ENCODE peak calls at places on chromosome 14, in five cellular contexts. C, K, E, Q and A are unnamed samples.

GRCh38 chr14:22819191-22819988 is 4.2 kb upstream of the SLC7A7 start:
- DNase-seq in Q (peak; percentile 64), C (peak; percentile 62), E (peak; percentile 31), K (peak; percentile 38), A (peak; percentile 42)

GRCh38 chr14:26394114-26394855 is 203.5 kb downstream of the NOVA1 start:
- DNase-seq in C (peak; percentile 52), Q (peak; percentile 20), K (no peak), E (no peak), A (no peak)

GRCh38 chr14:36068777-36069534 is 107.6 kb downstream of the PTCSC3 start:
- DNase-seq in K (peak; percentile 40), Q (no peak), E (no peak), C (peak; percentile 91), A (no peak)

GRCh38 chr14:30223966-30224365 is 296.3 kb upstream of the PRKD1 start:
- DNase-seq in K (peak; percentile 25), Q (no peak), C (peak; percentile 29), E (no peak), A (no peak)

GRCh38 chr14:23639048-23639890 is 3.1 kb downstream of the DHRS2 start:
- DNase-seq in E (no peak), K (no peak), C (no peak), Q (no peak), A (peak; percentile 10)

GRCh38 chr14:50469982-50470381 is 62.4 kb downstream of the MAP4K5 start:
- DNase-seq in C (no peak), K (no peak), E (no peak), Q (no peak), A (no peak)

GRCh38 chr14:92951912-92952471 is 29.0 kb downstream of the CHGA start:
- DNase-seq in Q (peak; percentile 84), K (peak; percentile 87), E (peak; percentile 89), C (peak; percentile 36), A (peak; percentile 92)

GRCh38 chr14:68660495-68660894 is 132.4 kb downstream of the ZFP36L1 start:
- DNase-seq in C (no peak), Q (no peak), E (no peak), K (no peak), A (no peak)

GRCh38 chr14:89249296-89249565 is 167.8 kb downstream of the FOXN3 start:
- DNase-seq in E (no peak), C (peak; percentile 19), Q (no peak), K (no peak), A (no peak)

GRCh38 chr14:61927015-61927414 is 164.8 kb downstream of the SNAPC1 start:
- DNase-seq in C (peak; percentile 80), K (no peak), Q (no peak), E (no peak), A (no peak)

GRCh38 chr14:101780887-101781239 is 19.4 kb downstream of the PPP2R5C start:
- DNase-seq in E (peak; percentile 37), Q (peak; percentile 36), K (peak; percentile 20), C (no peak), A (no peak)

GRCh38 chr14:61469771-61470170 is 148.4 kb downstream of the PRKCH start:
- DNase-seq in K (no peak), Q (no peak), C (no peak), E (no peak), A (no peak)

GRCh38 chr14:24338843-24339242 is 948 bp downstream of the RIPK3 start:
- DNase-seq in E (no peak), K (no peak), Q (no peak), C (no peak), A (no peak)

GRCh38 chr14:106840258-106840657 is 1313.9 kb downstream of the TMEM121 start:
- DNase-seq in Q (no peak), E (no peak), K (no peak), C (no peak), A (peak; percentile 29)

GRCh38 chr14:60217713-60218112 is 31.3 kb upstream of the PPM1A start:
- DNase-seq in K (no peak), Q (no peak), E (no peak), C (no peak), A (no peak)

GRCh38 chr14:100286484-100287191 is 19.6 kb downstream of the SLC25A29 start:
- DNase-seq in Q (peak; percentile 5), K (no peak), C (no peak), E (no peak), A (no peak)

GRCh38 chr14:54133896-54134295 is 177.3 kb upstream of the BMP4 start:
- DNase-seq in C (peak; percentile 48), K (peak; percentile 39), Q (no peak), E (no peak), A (no peak)

GRCh38 chr14:35342160-35343010 is 50.2 kb downstream of the PSMA6 start:
- DNase-seq in C (peak; percentile 43), E (no peak), Q (no peak), K (no peak), A (no peak)

GRCh38 chr14:93464271-93464670 is 33.5 kb downstream of the UNC79 start:
- DNase-seq in K (no peak), C (no peak), E (no peak), Q (no peak), A (no peak)

GRCh38 chr14:88613552-88614010 is 50.7 kb downstream of the ZC3H14 start:
- DNase-seq in K (peak; percentile 2), E (no peak), Q (no peak), C (peak; percentile 90), A (no peak)

GRCh38 chr14:70808023-70808401 is 1.3 kb downstream of the MAP3K9 start:
- DNase-seq in Q (peak; percentile 65), C (peak; percentile 22), E (peak; percentile 43), K (peak; percentile 62), A (peak; percentile 65)

GRCh38 chr14:91413547-91414474 is 3.8 kb downstream of the CCDC88C start:
- DNase-seq in K (peak; percentile 75), C (no peak), Q (peak; percentile 80), E (no peak), A (no peak)

GRCh38 chr14:21734457-21735074 is 60.9 kb upstream of the OR4E1 start:
- DNase-seq in K (peak; percentile 43), E (peak; percentile 35), Q (no peak), C (peak; percentile 1), A (peak; percentile 35)

GRCh38 chr14:23601424-23601823 is 22.8 kb upstream of the JPH4 start:
- DNase-seq in C (no peak), K (no peak), Q (no peak), E (no peak), A (no peak)

GRCh38 chr14:92577321-92577742 is 63.8 kb downstream of the RIN3 start:
- DNase-seq in Q (no peak), C (no peak), K (no peak), E (no peak), A (peak; percentile 72)

GRCh38 chr14:103138483-103139370 is 15.5 kb downstream of the TNFAIP2 start:
- DNase-seq in E (peak; percentile 68), K (no peak), Q (no peak), C (no peak), A (no peak)

GRCh38 chr14:93239869-93240677 is 33.0 kb downstream of the UBR7 start:
- DNase-seq in K (peak; percentile 69), C (peak; percentile 79), Q (no peak), E (no peak), A (no peak)

GRCh38 chr14:81834308-81834707 is 300.7 kb upstream of the SEL1L start:
- DNase-seq in C (no peak), K (no peak), Q (no peak), E (no peak), A (no peak)

DNA sequence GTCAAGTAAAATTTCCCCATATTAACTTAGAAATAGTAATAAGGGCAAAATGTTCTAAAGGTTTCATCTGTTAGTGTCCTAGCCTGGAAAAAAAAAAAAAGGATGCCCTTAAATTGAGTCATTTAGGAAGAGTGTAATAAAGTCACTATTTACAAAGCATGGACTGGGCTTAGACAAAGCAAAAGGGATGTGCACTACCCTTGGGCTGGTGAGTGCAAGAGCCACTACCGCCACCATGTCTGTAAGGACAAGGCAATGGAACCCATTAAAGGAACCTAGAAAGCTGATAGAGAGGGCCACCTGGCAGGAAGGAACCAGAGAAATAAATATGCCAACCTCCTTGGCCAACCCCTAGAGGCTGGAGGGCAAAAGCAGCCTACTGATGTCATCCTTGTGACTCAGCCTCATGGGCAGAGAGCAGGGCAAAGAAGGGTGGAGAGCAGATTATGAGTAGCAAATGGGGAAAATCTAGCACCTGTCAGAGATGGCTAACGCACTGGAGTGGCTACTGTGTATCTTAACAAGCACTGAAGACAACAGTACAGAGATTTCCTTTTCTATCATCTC is 59.5 kb upstream of the FUT8 start:
- DNase-seq in K (peak; percentile 56), E (no peak), Q (peak; percentile 40), C (no peak), A (no peak)
- TF ChIP-seq CTCF in K (no peak), E (no peak), Q (peak; percentile 10), C (no peak), A (no peak)

GRCh38 chr14:95151561-95151960 is 5.8 kb downstream of the DICER1 start:
- DNase-seq in E (no peak), C (no peak), K (no peak), Q (no peak), A (no peak)

GRCh38 chr14:95146079-95146771 is 11.1 kb downstream of the DICER1 start:
- DNase-seq in E (no peak), C (no peak), Q (peak; percentile 74), K (peak; percentile 48), A (no peak)

GRCh38 chr14:95147597-95147996 is 9.7 kb downstream of the DICER1 start:
- DNase-seq in K (no peak), E (no peak), C (no peak), Q (no peak), A (no peak)

GRCh38 chr14:95150910-95151309 is 6.4 kb downstream of the DICER1 start:
- DNase-seq in Q (no peak), E (no peak), C (no peak), K (no peak), A (no peak)

DNA sequence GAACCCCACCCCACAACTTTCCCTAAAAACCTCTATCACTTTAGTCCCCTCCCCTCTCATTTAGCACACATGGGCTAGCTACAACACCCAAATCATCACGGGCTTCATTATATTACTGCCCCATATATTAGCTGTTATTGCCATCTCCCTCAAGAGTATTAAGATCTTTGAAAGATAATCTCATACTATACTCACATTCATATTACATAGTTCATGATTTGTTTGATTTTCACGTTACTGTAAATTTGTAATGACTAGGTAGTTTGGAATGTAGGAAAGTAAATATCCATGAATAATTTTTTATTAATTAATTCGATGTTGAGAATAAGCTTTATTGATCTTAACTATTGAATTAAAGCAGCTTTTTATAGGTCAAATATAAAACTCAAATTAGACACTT is 7.9 kb downstream of the DICER1 start:
- DNase-seq in E (no peak), C (no peak), K (no peak), Q (no peak), A (no peak)
- TF ChIP-seq CTCF in E (no peak), C (no peak), K (no peak), Q (no peak), A (no peak)

GRCh38 chr14:37172024-37172869 is at the start of gene SLC25A21:
- DNase-seq in K (peak; percentile 84), C (peak; percentile 85), Q (peak; percentile 68), E (peak; percentile 74), A (no peak)
- TF ChIP-seq CTCF in K (no peak), C (peak; percentile 9), Q (no peak), E (no peak), A (no peak)

GRCh38 chr14:51547260-51547659 is 104.5 kb upstream of the FRMD6 start:
- DNase-seq in Q (peak; percentile 22), K (peak; percentile 25), E (no peak), C (peak; percentile 100), A (no peak)

GRCh38 chr14:51545396-51545795 is 106.3 kb upstream of the FRMD6 start:
- DNase-seq in C (peak; percentile 49), K (no peak), Q (no peak), E (no peak), A (no peak)

GRCh38 chr14:51547701-51548100 is 104.0 kb upstream of the FRMD6 start:
- DNase-seq in C (no peak), E (no peak), K (no peak), Q (no peak), A (no peak)

GRCh38 chr14:51546099-51546498 is 105.6 kb upstream of the FRMD6 start:
- DNase-seq in K (no peak), C (no peak), E (no peak), Q (no peak), A (no peak)

GRCh38 chr14:51546603-51547258 is 105.0 kb upstream of the FRMD6 start:
- DNase-seq in Q (no peak), E (no peak), K (no peak), C (no peak), A (no peak)
- TF ChIP-seq CTCF in Q (no peak), E (no peak), K (no peak), C (no peak), A (no peak)